ENCODE peak calls at places on chromosomes 5 and 9, in five cellular contexts. One of them, this sample, is unnamed.

GRCh38 chr9:27572918-27573698 is at the start of gene C9orf72:
- DNase-seq in stimulated activated CD4-positive, alpha-beta T cell treated with anti-CD3 and anti-CD28 coated beads, Interleukin-4, amount 100 ng/mL, for 4 hours: peak
- DNase-seq in sigmoid colon: peak
- DNase-seq in NCI-H146: peak
- DNase-seq in smooth muscle cell of the brain vasculature: no peak
- DNase-seq in this sample: peak

GRCh38 chr9:128005938-128006337 is 25.1 kb upstream of the EEIG1 start:
- DNase-seq in stimulated activated CD4-positive, alpha-beta T cell treated with anti-CD3 and anti-CD28 coated beads, Interleukin-4, amount 100 ng/mL, for 4 hours: no peak
- DNase-seq in sigmoid colon: peak
- DNase-seq in NCI-H146: no peak
- DNase-seq in smooth muscle cell of the brain vasculature: no peak
- DNase-seq in this sample: no peak

GRCh38 chr5:65808818-65809217 is 86.8 kb downstream of the NLN start:
- DNase-seq in stimulated activated CD4-positive, alpha-beta T cell treated with anti-CD3 and anti-CD28 coated beads, Interleukin-4, amount 100 ng/mL, for 4 hours: no peak
- DNase-seq in sigmoid colon: no peak
- DNase-seq in NCI-H146: no peak
- DNase-seq in smooth muscle cell of the brain vasculature: no peak
- DNase-seq in this sample: no peak

GRCh38 chr5:113276001-113276400 is 158.8 kb downstream of the TSSK1B start:
- DNase-seq in stimulated activated CD4-positive, alpha-beta T cell treated with anti-CD3 and anti-CD28 coated beads, Interleukin-4, amount 100 ng/mL, for 4 hours: no peak
- DNase-seq in sigmoid colon: no peak
- DNase-seq in NCI-H146: no peak
- DNase-seq in smooth muscle cell of the brain vasculature: no peak
- DNase-seq in this sample: no peak

GRCh38 chr9:128892223-128892892 is 10.4 kb downstream of the LRRC8A start:
- DNase-seq in stimulated activated CD4-positive, alpha-beta T cell treated with anti-CD3 and anti-CD28 coated beads, Interleukin-4, amount 100 ng/mL, for 4 hours: peak
- DNase-seq in sigmoid colon: peak
- DNase-seq in NCI-H146: no peak
- DNase-seq in smooth muscle cell of the brain vasculature: peak
- DNase-seq in this sample: no peak

GRCh38 chr5:165620394-165620793 is 2115.0 kb downstream of the MAT2B start:
- DNase-seq in stimulated activated CD4-positive, alpha-beta T cell treated with anti-CD3 and anti-CD28 coated beads, Interleukin-4, amount 100 ng/mL, for 4 hours: no peak
- DNase-seq in sigmoid colon: peak
- DNase-seq in NCI-H146: no peak
- DNase-seq in smooth muscle cell of the brain vasculature: no peak
- DNase-seq in this sample: no peak

GRCh38 chr5:68406344-68406743 is 190.8 kb downstream of the PIK3R1 start:
- DNase-seq in stimulated activated CD4-positive, alpha-beta T cell treated with anti-CD3 and anti-CD28 coated beads, Interleukin-4, amount 100 ng/mL, for 4 hours: no peak
- DNase-seq in sigmoid colon: no peak
- DNase-seq in NCI-H146: no peak
- DNase-seq in smooth muscle cell of the brain vasculature: no peak
- DNase-seq in this sample: no peak

GRCh38 chr5:148809781-148810524 is 16.5 kb upstream of the ADRB2 start:
- DNase-seq in stimulated activated CD4-positive, alpha-beta T cell treated with anti-CD3 and anti-CD28 coated beads, Interleukin-4, amount 100 ng/mL, for 4 hours: no peak
- DNase-seq in sigmoid colon: no peak
- DNase-seq in NCI-H146: no peak
- DNase-seq in smooth muscle cell of the brain vasculature: no peak
- DNase-seq in this sample: no peak

GRCh38 chr9:76099516-76099915 is 209.0 kb downstream of the PCSK5 start:
- DNase-seq in stimulated activated CD4-positive, alpha-beta T cell treated with anti-CD3 and anti-CD28 coated beads, Interleukin-4, amount 100 ng/mL, for 4 hours: no peak
- DNase-seq in sigmoid colon: no peak
- DNase-seq in NCI-H146: no peak
- DNase-seq in smooth muscle cell of the brain vasculature: no peak
- DNase-seq in this sample: no peak

GRCh38 chr9:137139468-137140150 is 655 bp downstream of the GRIN1 start:
- DNase-seq in stimulated activated CD4-positive, alpha-beta T cell treated with anti-CD3 and anti-CD28 coated beads, Interleukin-4, amount 100 ng/mL, for 4 hours: no peak
- DNase-seq in sigmoid colon: no peak
- DNase-seq in NCI-H146: no peak
- DNase-seq in smooth muscle cell of the brain vasculature: no peak
- DNase-seq in this sample: peak

GRCh38 chr9:79939819-79940218 is 368.1 kb downstream of the TLE4 start:
- DNase-seq in stimulated activated CD4-positive, alpha-beta T cell treated with anti-CD3 and anti-CD28 coated beads, Interleukin-4, amount 100 ng/mL, for 4 hours: no peak
- DNase-seq in sigmoid colon: no peak
- DNase-seq in NCI-H146: no peak
- DNase-seq in smooth muscle cell of the brain vasculature: no peak
- DNase-seq in this sample: no peak

GRCh38 chr5:62538017-62538942 is 40.3 kb upstream of the LRRC70 start:
- DNase-seq in stimulated activated CD4-positive, alpha-beta T cell treated with anti-CD3 and anti-CD28 coated beads, Interleukin-4, amount 100 ng/mL, for 4 hours: no peak
- DNase-seq in sigmoid colon: no peak
- DNase-seq in NCI-H146: no peak
- DNase-seq in smooth muscle cell of the brain vasculature: no peak
- DNase-seq in this sample: no peak

GRCh38 chr5:31186672-31187267 is 6.7 kb upstream of the CDH6 start:
- DNase-seq in stimulated activated CD4-positive, alpha-beta T cell treated with anti-CD3 and anti-CD28 coated beads, Interleukin-4, amount 100 ng/mL, for 4 hours: no peak
- DNase-seq in sigmoid colon: no peak
- DNase-seq in NCI-H146: peak
- DNase-seq in smooth muscle cell of the brain vasculature: no peak
- DNase-seq in this sample: no peak

GRCh38 chr5:168578006-168578405 is 1.2 kb downstream of the PANK3 start:
- DNase-seq in stimulated activated CD4-positive, alpha-beta T cell treated with anti-CD3 and anti-CD28 coated beads, Interleukin-4, amount 100 ng/mL, for 4 hours: no peak
- DNase-seq in sigmoid colon: no peak
- DNase-seq in NCI-H146: no peak
- DNase-seq in smooth muscle cell of the brain vasculature: no peak
- DNase-seq in this sample: no peak

GRCh38 chr9:91486699-91487497 is 63.3 kb upstream of the NFIL3 start:
- DNase-seq in stimulated activated CD4-positive, alpha-beta T cell treated with anti-CD3 and anti-CD28 coated beads, Interleukin-4, amount 100 ng/mL, for 4 hours: no peak
- DNase-seq in sigmoid colon: no peak
- DNase-seq in NCI-H146: no peak
- DNase-seq in smooth muscle cell of the brain vasculature: no peak
- DNase-seq in this sample: no peak

GRCh38 chr5:132364319-132364718 is 5.2 kb upstream of the SLC22A5 start:
- DNase-seq in stimulated activated CD4-positive, alpha-beta T cell treated with anti-CD3 and anti-CD28 coated beads, Interleukin-4, amount 100 ng/mL, for 4 hours: no peak
- DNase-seq in sigmoid colon: no peak
- DNase-seq in NCI-H146: no peak
- DNase-seq in smooth muscle cell of the brain vasculature: no peak
- DNase-seq in this sample: no peak

GRCh38 chr5:38541174-38541724 is 15.2 kb downstream of the LIFR start:
- DNase-seq in stimulated activated CD4-positive, alpha-beta T cell treated with anti-CD3 and anti-CD28 coated beads, Interleukin-4, amount 100 ng/mL, for 4 hours: no peak
- DNase-seq in sigmoid colon: no peak
- DNase-seq in NCI-H146: no peak
- DNase-seq in smooth muscle cell of the brain vasculature: no peak
- DNase-seq in this sample: no peak

GRCh38 chr5:88692979-88693932 is 189.7 kb downstream of the MEF2C start:
- DNase-seq in stimulated activated CD4-positive, alpha-beta T cell treated with anti-CD3 and anti-CD28 coated beads, Interleukin-4, amount 100 ng/mL, for 4 hours: no peak
- DNase-seq in sigmoid colon: no peak
- DNase-seq in NCI-H146: no peak
- DNase-seq in smooth muscle cell of the brain vasculature: no peak
- DNase-seq in this sample: no peak

GRCh38 chr5:179621551-179621971 is 1.9 kb downstream of the HNRNPH1 start:
- DNase-seq in stimulated activated CD4-positive, alpha-beta T cell treated with anti-CD3 and anti-CD28 coated beads, Interleukin-4, amount 100 ng/mL, for 4 hours: no peak
- DNase-seq in sigmoid colon: peak
- DNase-seq in NCI-H146: no peak
- DNase-seq in smooth muscle cell of the brain vasculature: no peak
- DNase-seq in this sample: no peak

GRCh38 chr9:123375725-123376132 is 19.7 kb downstream of the CRB2 start:
- DNase-seq in stimulated activated CD4-positive, alpha-beta T cell treated with anti-CD3 and anti-CD28 coated beads, Interleukin-4, amount 100 ng/mL, for 4 hours: no peak
- DNase-seq in sigmoid colon: peak
- DNase-seq in NCI-H146: no peak
- DNase-seq in smooth muscle cell of the brain vasculature: no peak
- DNase-seq in this sample: no peak

GRCh38 chr9:83526221-83526620 is 12.0 kb downstream of the FRMD3 start:
- DNase-seq in stimulated activated CD4-positive, alpha-beta T cell treated with anti-CD3 and anti-CD28 coated beads, Interleukin-4, amount 100 ng/mL, for 4 hours: no peak
- DNase-seq in sigmoid colon: no peak
- DNase-seq in NCI-H146: no peak
- DNase-seq in smooth muscle cell of the brain vasculature: no peak
- DNase-seq in this sample: no peak

GRCh38 chr5:98341038-98341710 is 432.3 kb upstream of the RGMB start:
- DNase-seq in stimulated activated CD4-positive, alpha-beta T cell treated with anti-CD3 and anti-CD28 coated beads, Interleukin-4, amount 100 ng/mL, for 4 hours: no peak
- DNase-seq in sigmoid colon: no peak
- DNase-seq in NCI-H146: no peak
- DNase-seq in smooth muscle cell of the brain vasculature: no peak
- DNase-seq in this sample: no peak

GRCh38 chr9:86794356-86795046 is 152.8 kb downstream of the GAS1 start:
- DNase-seq in stimulated activated CD4-positive, alpha-beta T cell treated with anti-CD3 and anti-CD28 coated beads, Interleukin-4, amount 100 ng/mL, for 4 hours: no peak
- DNase-seq in sigmoid colon: no peak
- DNase-seq in NCI-H146: no peak
- DNase-seq in smooth muscle cell of the brain vasculature: no peak
- DNase-seq in this sample: no peak

GRCh38 chr9:136710543-136710942 is 1.8 kb upstream of the DIPK1B start:
- DNase-seq in stimulated activated CD4-positive, alpha-beta T cell treated with anti-CD3 and anti-CD28 coated beads, Interleukin-4, amount 100 ng/mL, for 4 hours: no peak
- DNase-seq in sigmoid colon: no peak
- DNase-seq in NCI-H146: no peak
- DNase-seq in smooth muscle cell of the brain vasculature: no peak
- DNase-seq in this sample: no peak

GRCh38 chr5:157828949-157829639 is 29.9 kb downstream of the CLINT1 start:
- DNase-seq in stimulated activated CD4-positive, alpha-beta T cell treated with anti-CD3 and anti-CD28 coated beads, Interleukin-4, amount 100 ng/mL, for 4 hours: no peak
- DNase-seq in sigmoid colon: no peak
- DNase-seq in NCI-H146: no peak
- DNase-seq in smooth muscle cell of the brain vasculature: no peak
- DNase-seq in this sample: no peak

GRCh38 chr5:181203842-181204560 is 995 bp downstream of the TRIM7 start:
- DNase-seq in stimulated activated CD4-positive, alpha-beta T cell treated with anti-CD3 and anti-CD28 coated beads, Interleukin-4, amount 100 ng/mL, for 4 hours: no peak
- DNase-seq in sigmoid colon: peak
- DNase-seq in NCI-H146: no peak
- DNase-seq in smooth muscle cell of the brain vasculature: no peak
- DNase-seq in this sample: no peak

GRCh38 chr5:122401991-122402710 is 90.1 kb downstream of the SNCAIP start:
- DNase-seq in stimulated activated CD4-positive, alpha-beta T cell treated with anti-CD3 and anti-CD28 coated beads, Interleukin-4, amount 100 ng/mL, for 4 hours: no peak
- DNase-seq in sigmoid colon: no peak
- DNase-seq in NCI-H146: peak
- DNase-seq in smooth muscle cell of the brain vasculature: no peak
- DNase-seq in this sample: no peak

GRCh38 chr5:89735108-89735507 is 674.4 kb downstream of the CETN3 start:
- DNase-seq in stimulated activated CD4-positive, alpha-beta T cell treated with anti-CD3 and anti-CD28 coated beads, Interleukin-4, amount 100 ng/mL, for 4 hours: no peak
- DNase-seq in sigmoid colon: no peak
- DNase-seq in NCI-H146: no peak
- DNase-seq in smooth muscle cell of the brain vasculature: no peak
- DNase-seq in this sample: no peak

GRCh38 chr9:115209601-115210306 is 91.8 kb upstream of the TNC start:
- DNase-seq in stimulated activated CD4-positive, alpha-beta T cell treated with anti-CD3 and anti-CD28 coated beads, Interleukin-4, amount 100 ng/mL, for 4 hours: no peak
- DNase-seq in sigmoid colon: no peak
- DNase-seq in NCI-H146: no peak
- DNase-seq in smooth muscle cell of the brain vasculature: no peak
- DNase-seq in this sample: peak

GRCh38 chr9:69549310-69550202 is 122.6 kb downstream of the APBA1 start:
- DNase-seq in stimulated activated CD4-positive, alpha-beta T cell treated with anti-CD3 and anti-CD28 coated beads, Interleukin-4, amount 100 ng/mL, for 4 hours: no peak
- DNase-seq in sigmoid colon: no peak
- DNase-seq in NCI-H146: peak
- DNase-seq in smooth muscle cell of the brain vasculature: no peak
- DNase-seq in this sample: no peak

GRCh38 chr9:121285835-121286687 is 18.1 kb downstream of the GSN start:
- DNase-seq in stimulated activated CD4-positive, alpha-beta T cell treated with anti-CD3 and anti-CD28 coated beads, Interleukin-4, amount 100 ng/mL, for 4 hours: no peak
- DNase-seq in sigmoid colon: peak
- DNase-seq in NCI-H146: no peak
- DNase-seq in smooth muscle cell of the brain vasculature: no peak
- DNase-seq in this sample: no peak

GRCh38 chr5:72452515-72453259 is 54.5 kb downstream of the ZNF366 start:
- DNase-seq in stimulated activated CD4-positive, alpha-beta T cell treated with anti-CD3 and anti-CD28 coated beads, Interleukin-4, amount 100 ng/mL, for 4 hours: no peak
- DNase-seq in sigmoid colon: peak
- DNase-seq in NCI-H146: no peak
- DNase-seq in smooth muscle cell of the brain vasculature: peak
- DNase-seq in this sample: no peak

GRCh38 chr9:32587901-32588300 is 14.9 kb upstream of the NDUFB6 start:
- DNase-seq in stimulated activated CD4-positive, alpha-beta T cell treated with anti-CD3 and anti-CD28 coated beads, Interleukin-4, amount 100 ng/mL, for 4 hours: no peak
- DNase-seq in sigmoid colon: no peak
- DNase-seq in NCI-H146: no peak
- DNase-seq in smooth muscle cell of the brain vasculature: no peak
- DNase-seq in this sample: no peak

GRCh38 chr9:116644099-116644688 is 42.9 kb upstream of the TRIM32 start:
- DNase-seq in stimulated activated CD4-positive, alpha-beta T cell treated with anti-CD3 and anti-CD28 coated beads, Interleukin-4, amount 100 ng/mL, for 4 hours: no peak
- DNase-seq in sigmoid colon: no peak
- DNase-seq in NCI-H146: no peak
- DNase-seq in smooth muscle cell of the brain vasculature: no peak
- DNase-seq in this sample: no peak

GRCh38 chr5:142253938-142254895 is 70.6 kb downstream of the SPRY4 start:
- DNase-seq in stimulated activated CD4-positive, alpha-beta T cell treated with anti-CD3 and anti-CD28 coated beads, Interleukin-4, amount 100 ng/mL, for 4 hours: no peak
- DNase-seq in sigmoid colon: no peak
- DNase-seq in NCI-H146: no peak
- DNase-seq in smooth muscle cell of the brain vasculature: no peak
- DNase-seq in this sample: no peak

GRCh38 chr9:76716270-76716669 is 48.0 kb upstream of the PCA3 start:
- DNase-seq in stimulated activated CD4-positive, alpha-beta T cell treated with anti-CD3 and anti-CD28 coated beads, Interleukin-4, amount 100 ng/mL, for 4 hours: no peak
- DNase-seq in sigmoid colon: no peak
- DNase-seq in NCI-H146: peak
- DNase-seq in smooth muscle cell of the brain vasculature: no peak
- DNase-seq in this sample: no peak

GRCh38 chr5:132759114-132760042 is 12.2 kb downstream of the CCNI2 start:
- DNase-seq in stimulated activated CD4-positive, alpha-beta T cell treated with anti-CD3 and anti-CD28 coated beads, Interleukin-4, amount 100 ng/mL, for 4 hours: no peak
- DNase-seq in sigmoid colon: no peak
- DNase-seq in NCI-H146: no peak
- DNase-seq in smooth muscle cell of the brain vasculature: no peak
- DNase-seq in this sample: no peak